ENCODE peak calls at places on chromosome 20, in nine cellular contexts. L is neural progenitor cell; C is AG04450; U is H1; E is CD4-positive, alpha-beta T cell; D is HAP-1; X is cardiac muscle cell; K is psoas muscle; B is GM23248. I is an unnamed sample.

GRCh38 chr20:15379897-15380296 is 1042.5 kb upstream of the FLRT3 start:
- DNase-seq in L (no peak), C (no peak), U (no peak), E (no peak), D (no peak), X (no peak), K (no peak), B (no peak), I (no peak)

GRCh38 chr20:21099653-21100589 is 6.2 kb downstream of the LINC00237 start:
- DNase-seq in L (peak; percentile 69), C (no peak), U (no peak), E (no peak), D (peak; percentile 74), X (peak; percentile 53), K (peak; percentile 30), B (no peak), I (no peak)

GRCh38 chr20:25252226-25252625 is 4.3 kb downstream of the PYGB start:
- DNase-seq in L (no peak), C (no peak), U (no peak), E (no peak), D (no peak), X (no peak), K (no peak), B (no peak), I (no peak)

GRCh38 chr20:52207020-52207810 is 15.6 kb upstream of the ZFP64 start:
- DNase-seq in L (no peak), C (no peak), U (no peak), E (no peak), D (no peak), X (no peak), K (no peak), B (no peak), I (no peak)

GRCh38 chr20:16476032-16476431 is 97.2 kb downstream of the KIF16B start:
- DNase-seq in L (peak; percentile 50), C (no peak), U (no peak), E (no peak), D (peak; percentile 16), X (peak; percentile 41), K (no peak), B (peak; percentile 60), I (no peak)

GRCh38 chr20:32518593-32519366 is 66.4 kb downstream of the NOL4L start:
- DNase-seq in L (peak; percentile 72), C (no peak), U (no peak), E (no peak), D (no peak), X (no peak), K (no peak), B (no peak), I (no peak)

GRCh38 chr20:35702051-35702823 is 3.0 kb downstream of the ROMO1 start:
- DNase-seq in L (no peak), C (peak; percentile 34), U (no peak), E (no peak), D (no peak), X (no peak), K (no peak), B (peak; percentile 86), I (no peak)

GRCh38 chr20:18090044-18090443 is 32.3 kb upstream of the OVOL2 start:
- DNase-seq in L (no peak), C (no peak), U (no peak), E (no peak), D (no peak), X (no peak), K (no peak), B (no peak), I (no peak)

GRCh38 chr20:32742322-32743236 is 688 bp downstream of the COMMD7 start:
- DNase-seq in L (peak; percentile 25), C (no peak), U (no peak), E (no peak), D (no peak), X (no peak), K (no peak), B (no peak), I (no peak)

GRCh38 chr20:20404546-20405092 is 36.7 kb downstream of the INSM1 start:
- DNase-seq in L (no peak), C (no peak), U (no peak), E (no peak), D (no peak), X (no peak), K (no peak), B (no peak), I (no peak)

GRCh38 chr20:38581013-38581412 is at the start of gene ADIG:
- DNase-seq in L (peak; percentile 11), C (no peak), U (no peak), E (no peak), D (no peak), X (peak; percentile 36), K (peak; percentile 21), B (peak; percentile 45), I (no peak)

GRCh38 chr20:52747736-52748135 is 224.4 kb upstream of the TSHZ2 start:
- DNase-seq in L (peak; percentile 58), C (no peak), U (no peak), E (no peak), D (no peak), X (peak; percentile 35), K (no peak), B (peak; percentile 53), I (no peak)

GRCh38 chr20:16637814-16638213 is 64.6 kb upstream of the KIF16B start:
- DNase-seq in L (no peak), C (no peak), U (no peak), E (no peak), D (no peak), X (no peak), K (no peak), B (no peak), I (no peak)

GRCh38 chr20:36377348-36378326 is 71.5 kb downstream of the DLGAP4 start:
- DNase-seq in L (no peak), C (no peak), U (no peak), E (no peak), D (no peak), X (no peak), K (no peak), B (no peak), I (no peak)

GRCh38 chr20:54090230-54091119 is 20.1 kb upstream of the BCAS1 start:
- DNase-seq in L (no peak), C (no peak), U (no peak), E (no peak), D (no peak), X (no peak), K (no peak), B (no peak), I (no peak)

GRCh38 chr20:25087186-25087929 is 5.4 kb upstream of the VSX1 start:
- DNase-seq in L (no peak), C (no peak), U (no peak), E (no peak), D (no peak), X (no peak), K (no peak), B (no peak), I (no peak)

GRCh38 chr20:37990571-37991151 is 42.6 kb downstream of the TTI1 start:
- DNase-seq in L (no peak), C (peak; percentile 59), U (no peak), E (no peak), D (no peak), X (peak; percentile 68), K (peak; percentile 71), B (peak; percentile 94), I (no peak)

GRCh38 chr20:61611401-61611800 is 359.3 kb downstream of the CDH4 start:
- DNase-seq in L (no peak), C (no peak), U (no peak), E (no peak), D (no peak), X (no peak), K (no peak), B (no peak), I (peak; percentile 8)
- H3K27me3 ChIP-seq in L (no peaks in the 10 kb centered on the region), C (no peaks in the 10 kb centered on the region), U (peaks cover 2% of the 10 kb centered on the region), E (no peaks in the 10 kb centered on the region), D (no peaks in the 10 kb centered on the region), X (no peaks in the 10 kb centered on the region), K (no peaks in the 10 kb centered on the region), B (no peaks in the 10 kb centered on the region), I (peaks cover 31% of the 10 kb centered on the region)

GRCh38 chr20:60558491-60558890 is 600.3 kb downstream of the CDH26 start:
- DNase-seq in L (no peak), C (no peak), U (no peak), E (no peak), D (no peak), X (no peak), K (no peak), B (no peak), I (no peak)

DNA sequence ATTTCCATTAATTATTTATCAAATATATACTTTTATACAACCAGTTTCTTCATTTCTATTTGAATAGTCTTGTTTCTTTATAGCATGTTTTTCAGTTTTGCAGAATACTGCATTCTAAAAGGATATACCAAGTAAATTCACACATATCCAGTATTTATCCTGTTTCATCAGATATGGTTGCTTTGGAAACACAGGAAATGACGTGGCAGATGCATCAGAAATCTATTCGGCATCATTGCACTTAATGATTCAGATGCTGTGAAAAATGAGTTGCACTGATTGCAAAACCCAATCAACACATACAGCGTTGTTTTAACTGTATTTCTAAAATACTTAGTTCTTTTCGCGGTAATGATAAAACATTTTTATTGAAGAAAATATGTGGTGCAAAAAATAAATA is 594.9 kb downstream of the CDH26 start:
- DNase-seq in L (no peak), C (no peak), U (no peak), E (no peak), D (no peak), X (no peak), K (no peak), B (peak; percentile 66), I (no peak)
- H3K9me3 ChIP-seq in L (no peaks in the 10 kb centered on the region), C (no peaks in the 10 kb centered on the region), U (no peaks in the 10 kb centered on the region), E (no peaks in the 10 kb centered on the region), D (no peaks in the 10 kb centered on the region), X (no peaks in the 10 kb centered on the region), K (no peaks in the 10 kb centered on the region), B (no peaks in the 10 kb centered on the region), I (no peaks in the 10 kb centered on the region)

DNA sequence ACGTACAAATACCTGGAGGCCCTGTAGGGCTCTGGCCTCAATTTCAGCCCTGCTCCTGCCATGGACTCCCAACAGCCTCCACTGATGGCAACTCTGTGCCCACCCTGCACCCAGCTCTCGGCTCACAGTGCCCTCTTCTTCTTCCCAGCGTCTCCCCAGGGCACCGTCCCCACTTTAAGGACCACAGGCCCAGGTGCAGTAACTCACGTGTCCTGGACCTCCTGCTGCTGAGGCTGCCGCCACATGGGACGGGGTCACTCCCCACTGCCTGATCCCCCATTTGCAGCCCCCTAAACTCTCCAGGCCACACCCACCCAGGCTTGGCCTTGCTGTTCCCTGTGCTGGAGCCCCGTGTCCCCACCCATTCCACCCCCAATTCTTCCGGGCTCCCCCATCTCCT is 223.4 kb downstream of the PREX1 start:
- DNase-seq in L (no peak), C (no peak), U (no peak), E (no peak), D (no peak), X (no peak), K (no peak), B (no peak), I (no peak)
- H3K27me3 ChIP-seq in L (no peaks in the 10 kb centered on the region), C (no peaks in the 10 kb centered on the region), U (no peaks in the 10 kb centered on the region), E (no peaks in the 10 kb centered on the region), D (no peaks in the 10 kb centered on the region), X (no peaks in the 10 kb centered on the region), K (no peaks in the 10 kb centered on the region), B (peaks cover 7% of the 10 kb centered on the region), I (peaks cover 9% of the 10 kb centered on the region)

DNA sequence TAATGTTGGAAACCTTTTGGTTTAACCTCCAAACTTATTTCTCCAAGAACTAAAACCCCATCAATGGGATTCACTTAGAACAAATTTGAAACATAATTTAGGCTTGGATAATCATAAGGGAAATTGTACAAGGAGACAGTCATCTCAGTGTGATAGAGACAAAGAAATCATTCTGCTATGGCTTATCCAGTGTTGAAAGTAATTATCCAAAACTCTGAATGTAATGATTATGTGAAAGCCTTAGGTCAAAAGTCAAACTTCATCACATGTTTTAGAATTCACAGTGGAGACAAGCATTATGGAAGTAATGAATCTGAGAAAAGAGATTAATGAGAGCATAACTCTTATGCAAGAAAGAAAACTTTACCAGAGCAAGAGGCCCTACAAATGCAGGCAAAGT is 20.0 kb downstream of the MC3R start:
- DNase-seq in L (no peak), C (no peak), U (no peak), E (no peak), D (no peak), X (no peak), K (no peak), B (no peak), I (no peak)
- H3K9me3 ChIP-seq in L (no peaks in the 10 kb centered on the region), C (peaks cover 7% of the 10 kb centered on the region), U (peaks cover 91% of the 10 kb centered on the region), E (no peaks in the 10 kb centered on the region), D (no peaks in the 10 kb centered on the region), X (no peaks in the 10 kb centered on the region), K (no peaks in the 10 kb centered on the region), B (no peaks in the 10 kb centered on the region), I (no peaks in the 10 kb centered on the region)

I was measured in MG63.